ENCODE peak calls at places on chromosomes 11 and 22, in four cellular contexts. C is naive thymus-derived CD4-positive, alpha-beta T cell; V is colonic mucosa; S is WERI-Rb-1. O is an unnamed sample.

GRCh38 chr11:115590254-115590653 is 86.0 kb upstream of the CADM1 start:
- DNase-seq in V (no peak), C (no peak), S (no peak), O (no peak)

GRCh38 chr11:574632-575323 is 1.5 kb upstream of the PHRF1 start:
- DNase-seq in V (no peak), C (no peak), S (peak; percentile 47), O (no peak)

GRCh38 chr11:10459029-10459970 is 4.2 kb downstream of the AMPD3 start:
- DNase-seq in V (no peak), S (peak; percentile 59), C (peak; percentile 51), O (peak; percentile 28)

GRCh38 chr11:118060081-118060661 is 16.7 kb upstream of the TMPRSS4 start:
- DNase-seq in S (no peak), C (no peak), V (no peak), O (no peak)

GRCh38 chr22:44206696-44207095 is 26.0 kb downstream of the PARVG start:
- DNase-seq in V (no peak), S (no peak), C (no peak), O (no peak)

GRCh38 chr11:8095831-8096522 is 15.0 kb downstream of the TUB start:
- DNase-seq in V (peak; percentile 9), C (peak; percentile 1), S (no peak), O (no peak)

GRCh38 chr11:124075841-124076571 is 34.9 kb upstream of the OR10G7 start:
- DNase-seq in S (peak; percentile 61), C (peak; percentile 26), V (peak; percentile 58), O (peak; percentile 44)

GRCh38 chr11:31492320-31492913 is 17.0 kb downstream of the IMMP1L start:
- DNase-seq in C (no peak), S (no peak), V (no peak), O (no peak)

GRCh38 chr22:44091021-44091721 is 67.1 kb downstream of the PARVB start:
- DNase-seq in V (no peak), C (peak; percentile 32), S (peak; percentile 40), O (no peak)

GRCh38 chr11:1832181-1832988 is 2.4 kb upstream of the SYT8 start:
- DNase-seq in V (peak; percentile 68), C (peak; percentile 81), S (peak; percentile 52), O (peak; percentile 72)

GRCh38 chr11:73157141-73158010 is 15.3 kb upstream of the FCHSD2 start:
- DNase-seq in S (no peak), C (no peak), V (no peak), O (no peak)

GRCh38 chr11:118081241-118081958 is 4.5 kb downstream of the TMPRSS4 start:
- DNase-seq in C (no peak), S (no peak), V (no peak), O (no peak)

GRCh38 chr22:47449508-47450270 is 687.2 kb downstream of the TBC1D22A start:
- DNase-seq in V (no peak), C (no peak), S (peak; percentile 63), O (no peak)

GRCh38 chr11:79363261-79363660 is 77.6 kb downstream of the TENM4 start:
- DNase-seq in C (no peak), V (no peak), S (no peak), O (no peak)

GRCh38 chr11:64887234-64887756 is 8.9 kb upstream of the EHD1 start:
- DNase-seq in S (no peak), C (no peak), V (no peak), O (no peak)
- H3K27ac ChIP-seq in S (peak overlapping the region; percentile 57), C (no peak overlapping the region), V (peak overlapping the region; percentile 94), O (no peak overlapping the region)

GRCh38 chr11:121237686-121238658 is 54.6 kb upstream of the SC5D start:
- DNase-seq in S (no peak), C (no peak), V (no peak), O (no peak)
- H3K27ac ChIP-seq in S (no peak overlapping the region), C (no peak overlapping the region), V (no peak overlapping the region), O (no peak overlapping the region)

GRCh38 chr22:32802291-32802826 is 854 bp downstream of the TIMP3 start:
- DNase-seq in C (no peak), V (no peak), S (no peak), O (no peak)
- H3K27ac ChIP-seq in C (no peak overlapping the region), V (no peak overlapping the region), S (no peak overlapping the region), O (no peak overlapping the region)

DNA sequence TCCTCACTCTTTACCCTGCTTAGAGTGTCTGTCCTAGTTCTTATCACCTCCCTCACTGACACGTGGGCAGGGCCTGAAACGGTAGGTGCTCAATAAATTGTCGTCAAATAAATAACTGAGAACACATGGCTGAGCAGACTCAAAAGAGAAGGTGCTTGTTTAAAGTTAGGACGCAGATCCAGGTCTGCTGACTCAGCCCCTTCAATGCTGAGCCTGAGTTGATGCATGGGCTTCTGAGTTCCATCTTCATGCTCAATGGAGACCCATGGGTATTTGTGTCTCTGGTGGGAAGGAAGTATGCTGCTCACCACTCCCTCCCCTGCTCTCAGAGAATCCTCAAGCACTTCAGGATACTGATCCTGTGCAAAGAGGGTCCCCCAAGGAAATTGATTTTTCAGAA is 67.5 kb downstream of the FLI1 start:
- DNase-seq in C (no peak), V (no peak), S (no peak), O (no peak)
- H3K27ac ChIP-seq in C (no peak overlapping the region), V (no peak overlapping the region), S (no peak overlapping the region), O (no peak overlapping the region)

GRCh38 chr11:122737951-122738693 is 82.6 kb downstream of the UBASH3B start:
- DNase-seq in S (no peak), V (no peak), C (no peak), O (no peak)
- H3K27ac ChIP-seq in S (no peak overlapping the region), V (no peak overlapping the region), C (no peak overlapping the region), O (no peak overlapping the region)

DNA sequence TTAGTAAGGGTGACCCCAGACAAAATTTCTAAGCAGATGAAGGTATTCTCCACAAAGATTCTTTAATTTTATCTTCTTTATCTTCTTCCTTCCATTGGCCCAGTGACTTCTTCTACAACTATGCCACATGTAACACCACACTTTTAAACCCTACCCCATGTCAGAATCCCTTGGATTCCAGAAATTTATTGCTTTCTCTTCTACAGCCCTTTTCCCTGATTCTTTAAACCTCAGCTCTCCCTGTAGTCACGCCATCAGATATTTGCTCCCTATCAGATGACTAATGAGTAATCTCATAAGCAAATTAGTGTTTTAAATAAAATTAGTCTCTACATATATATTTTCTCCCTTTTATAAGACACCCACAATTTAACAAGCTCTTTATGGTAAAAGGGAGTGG is 423.4 kb upstream of the CHORDC1 start:
- DNase-seq in C (no peak), V (no peak), S (no peak), O (no peak)
- H3K27ac ChIP-seq in C (no peak overlapping the region), V (no peak overlapping the region), S (no peak overlapping the region), O (no peak overlapping the region)

GRCh38 chr11:67284811-67285540 is 4.1 kb upstream of the ANKRD13D start:
- DNase-seq in C (no peak), V (no peak), S (no peak), O (no peak)

GRCh38 chr11:67281552-67282150 is 7.5 kb upstream of the ANKRD13D start:
- DNase-seq in V (no peak), C (no peak), S (no peak), O (no peak)

GRCh38 chr11:67282876-67283371 is 6.2 kb upstream of the ANKRD13D start:
- DNase-seq in S (no peak), C (no peak), V (no peak), O (no peak)

GRCh38 chr11:67282155-67282875 is 6.8 kb upstream of the ANKRD13D start:
- DNase-seq in V (no peak), C (no peak), S (no peak), O (no peak)

DNA sequence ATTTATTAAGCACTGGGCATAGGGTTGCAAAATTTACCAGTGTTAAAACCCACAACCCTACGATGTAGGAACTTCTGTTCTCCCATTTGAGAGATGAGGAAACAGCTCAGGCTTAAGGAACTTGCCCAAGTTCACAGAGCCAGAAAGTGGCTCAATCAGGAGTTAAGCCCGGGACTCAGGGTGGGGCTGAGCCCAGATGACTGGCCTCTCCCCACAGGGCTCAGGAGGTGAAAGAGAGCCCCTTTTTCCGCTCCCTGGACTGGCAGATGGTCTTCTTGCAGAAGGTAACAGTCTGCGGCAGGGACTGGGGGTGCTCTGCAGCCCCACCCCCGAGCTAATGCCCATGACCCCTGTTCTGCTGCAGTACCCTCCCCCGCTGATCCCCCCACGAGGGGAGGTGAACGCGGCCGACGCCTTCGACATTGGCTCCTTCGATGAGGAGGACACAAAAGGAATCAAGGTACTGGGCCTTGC is 5.6 kb upstream of the ANKRD13D start:
- DNase-seq in S (no peak), V (no peak), C (no peak), O (no peak)
- H3K27ac ChIP-seq in S (no peak overlapping the region), V (peak overlapping the region; percentile 33), C (peak overlapping the region; percentile 93), O (no peak overlapping the region)

DNA sequence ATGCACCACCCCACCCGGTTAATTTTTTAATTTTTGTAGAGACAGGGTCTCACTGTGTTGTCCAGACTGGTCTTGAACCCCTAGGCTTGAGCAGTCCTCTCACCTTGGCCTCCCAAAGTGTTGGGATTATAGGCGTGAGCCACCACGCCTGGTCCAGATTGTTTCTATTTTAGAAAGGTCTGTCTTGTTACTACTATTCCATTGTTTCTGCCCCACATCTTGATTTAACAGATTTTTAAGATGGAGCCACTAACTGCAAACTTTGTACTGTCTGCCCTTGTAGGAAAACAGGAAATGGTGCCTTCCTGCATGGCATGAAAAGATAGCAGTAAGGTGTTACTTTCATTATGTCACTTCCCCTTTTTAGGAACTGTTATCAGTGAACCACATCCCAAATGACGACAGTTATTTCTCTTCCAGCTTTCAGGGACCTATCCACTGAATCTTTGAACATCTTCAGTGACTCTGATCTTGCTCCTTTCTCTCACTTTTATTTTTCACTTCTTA is 23.2 kb downstream of the TAF1D start:
- DNase-seq in S (no peak), V (no peak), C (no peak), O (no peak)
- H3K27ac ChIP-seq in S (no peak overlapping the region), V (no peak overlapping the region), C (no peak overlapping the region), O (no peak overlapping the region)